ENCODE peak calls at places on chromosomes 16 and 17, in six cellular contexts. G is GM06990; O is fibroblast of lung; B is CD4-positive, alpha-beta T cell; L is AG10803; J is BE2C. K is an unnamed sample.

GRCh38 chr17:8821446-8822105 is 22.4 kb upstream of the MFSD6L start:
- DNase-seq in G (no peak), O (no peak), B (no peak), L (no peak), J (no peak), K (no peak)

GRCh38 chr17:77496401-77496801 is 355.6 kb downstream of the SEC14L1 start:
- DNase-seq in G (peak; percentile 5), O (no peak), B (no peak), L (no peak), J (no peak), K (no peak)

GRCh38 chr16:16075463-16076399 is 126.3 kb downstream of the ABCC1 start:
- DNase-seq in G (no peak), O (peak; percentile 41), B (no peak), L (peak; percentile 89), J (no peak), K (no peak)

GRCh38 chr17:42833771-42834422 is 700 bp downstream of the PSME3 start:
- DNase-seq in G (no peak), O (no peak), B (no peak), L (no peak), J (peak; percentile 49), K (no peak)

GRCh38 chr16:84574191-84574590 is 43.7 kb downstream of the COTL1 start:
- DNase-seq in G (no peak), O (no peak), B (no peak), L (no peak), J (no peak), K (no peak)

GRCh38 chr17:59004338-59005111 is 102.2 kb downstream of the TRIM37 start:
- DNase-seq in G (no peak), O (peak; percentile 33), B (peak; percentile 49), L (peak; percentile 54), J (peak; percentile 63), K (no peak)

GRCh38 chr17:13864551-13864950 is 204.8 kb upstream of the COX10 start:
- DNase-seq in G (no peak), O (peak; percentile 66), B (no peak), L (peak; percentile 71), J (no peak), K (no peak)

GRCh38 chr17:41521574-41522261 is 3.0 kb upstream of the KRT15 start:
- DNase-seq in G (no peak), O (peak; percentile 92), B (no peak), L (peak; percentile 73), J (no peak), K (no peak)

GRCh38 chr16:15034266-15035162 is 21.4 kb downstream of the NTAN1 start:
- DNase-seq in G (no peak), O (no peak), B (no peak), L (peak; percentile 58), J (no peak), K (no peak)

GRCh38 chr16:4915226-4915761 is 21.7 kb downstream of the PPL start:
- DNase-seq in G (no peak), O (peak; percentile 95), B (no peak), L (peak; percentile 89), J (no peak), K (no peak)

GRCh38 chr16:69563605-69564580 is 1.9 kb upstream of the NFAT5 start:
- DNase-seq in G (peak; percentile 73), O (peak; percentile 22), B (no peak), L (no peak), J (peak; percentile 23), K (no peak)

GRCh38 chr16:53159781-53160436 is 105.1 kb downstream of the CHD9 start:
- DNase-seq in G (peak; percentile 20), O (peak; percentile 48), B (no peak), L (peak; percentile 54), J (peak; percentile 15), K (no peak)

GRCh38 chr17:37261286-37261685 is 114.5 kb upstream of the C17orf78 start:
- DNase-seq in G (no peak), O (peak; percentile 80), B (no peak), L (peak; percentile 72), J (no peak), K (no peak)

GRCh38 chr17:37833237-37833859 is 88.5 kb upstream of the HNF1B start:
- DNase-seq in G (peak; percentile 53), O (peak; percentile 13), B (no peak), L (no peak), J (no peak), K (no peak)

GRCh38 chr16:66207139-66207863 is 159.2 kb upstream of the CDH5 start:
- DNase-seq in G (no peak), O (no peak), B (no peak), L (peak; percentile 52), J (no peak), K (no peak)

DNA sequence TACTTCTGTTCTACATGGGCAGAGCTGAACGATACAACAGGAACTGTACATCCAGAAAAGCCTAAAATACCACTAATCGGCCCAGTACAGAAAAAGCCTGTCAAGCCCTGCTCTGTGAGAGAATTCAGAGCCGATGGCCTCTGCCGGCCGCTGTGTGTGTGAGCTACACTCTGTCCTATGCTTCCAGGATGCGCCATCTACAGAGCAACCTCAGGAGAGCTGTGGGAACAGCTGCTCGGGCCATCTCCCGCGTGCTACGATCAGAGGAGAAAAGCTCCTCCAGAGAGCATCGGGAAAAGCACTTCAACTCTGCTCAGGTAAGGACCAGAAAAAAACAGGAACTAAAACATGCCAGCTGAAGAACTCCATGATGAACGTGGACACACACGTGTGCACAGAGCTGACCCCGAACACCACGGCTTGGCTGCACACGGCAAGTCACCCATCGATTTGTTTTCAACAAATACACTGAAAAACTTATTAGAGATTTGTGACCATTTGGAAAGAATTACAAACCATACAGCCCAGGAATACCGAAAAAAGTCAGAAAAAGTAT is 115.9 kb downstream of the ANKRD11 start:
- DNase-seq in G (no peak), O (peak; percentile 38), B (no peak), L (no peak), J (peak; percentile 80), K (peak; percentile 55)
- TF ChIP-seq CTCF in G (no peak), O (no peak), B (no peak), L (no peak), J (peak; percentile 58), K (peak; percentile 51)

DNA sequence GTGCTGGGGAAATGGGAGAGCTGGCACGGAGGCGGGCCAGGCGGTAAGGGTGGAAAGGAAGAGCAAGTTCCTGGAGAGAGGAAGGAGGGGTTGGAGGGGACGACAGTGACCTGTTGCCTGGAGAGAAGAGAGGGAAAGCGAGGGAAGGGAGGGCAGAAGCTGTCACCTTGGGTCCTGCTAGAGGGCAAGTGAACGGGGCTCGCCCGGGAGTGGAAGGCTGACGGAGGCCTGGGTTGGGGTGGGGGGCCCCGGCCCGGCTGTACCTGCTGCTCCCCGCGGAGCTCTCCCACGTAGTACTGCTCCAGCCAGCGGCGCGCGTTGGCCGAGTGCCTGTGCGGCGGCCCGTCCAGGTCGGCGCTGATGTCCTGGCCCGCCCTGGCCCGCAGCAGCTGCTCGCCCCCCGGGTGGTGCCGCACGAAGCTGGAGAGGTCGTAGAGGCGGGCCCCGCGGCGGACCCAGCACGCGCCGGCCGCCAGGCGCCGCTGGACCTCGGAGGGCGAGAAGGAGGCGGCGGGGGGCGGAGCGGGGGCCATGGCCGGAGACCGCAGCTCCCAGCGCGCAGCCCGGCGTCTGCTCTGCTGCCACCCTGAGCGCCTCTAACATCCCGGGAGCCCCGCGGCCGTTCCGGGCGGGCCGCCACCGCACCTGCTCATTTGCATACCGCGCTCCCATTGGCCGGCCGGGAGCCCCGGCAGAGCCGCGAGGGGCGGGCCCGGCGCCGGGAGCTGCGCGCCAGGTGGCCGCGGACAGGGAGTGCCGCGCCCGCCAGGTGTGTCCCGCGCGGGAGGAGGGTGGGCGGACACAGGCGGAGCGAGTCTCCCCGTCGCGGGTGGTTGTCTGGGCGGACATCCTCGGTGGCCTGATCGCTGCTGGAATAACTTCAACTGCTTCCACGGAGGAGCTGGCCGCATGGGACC is at the start of gene FA2H:
- DNase-seq in G (peak; percentile 85), O (peak; percentile 48), B (peak; percentile 55), L (no peak), J (peak; percentile 94), K (no peak)
- TF ChIP-seq CTCF in G (no peak), O (peak; percentile 0), B (no peak), L (no peak), J (peak; percentile 6), K (peak; percentile 76)

DNA sequence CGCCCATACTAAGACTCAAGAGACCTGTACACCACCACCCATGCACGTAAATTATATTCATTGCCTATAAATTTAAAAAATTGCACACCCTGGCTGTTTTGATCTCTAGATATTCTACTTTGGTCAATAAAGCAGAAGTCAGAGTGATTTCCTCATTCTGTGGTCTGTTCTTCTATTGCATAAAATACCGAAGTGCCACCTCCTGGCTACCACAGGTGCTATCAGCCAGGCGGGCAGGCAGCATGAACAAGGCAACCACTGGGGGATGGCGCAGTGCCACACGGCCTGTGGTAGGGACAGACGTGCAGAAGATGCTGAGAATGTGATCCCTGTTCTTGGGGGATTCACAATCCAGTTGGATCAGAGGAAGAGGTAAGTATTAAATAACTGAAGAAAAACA is 122.3 kb downstream of the CDK5R1 start:
- DNase-seq in G (peak; percentile 61), O (peak; percentile 32), B (peak; percentile 69), L (peak; percentile 27), J (peak; percentile 5), K (no peak)
- TF ChIP-seq CTCF in G (peak; percentile 70), O (peak; percentile 8), B (peak; percentile 83), L (no peak), J (no peak), K (peak; percentile 33)

GRCh38 chr17:7636192-7636591 is 6.3 kb downstream of the SHBG start:
- DNase-seq in G (no peak), O (no peak), B (no peak), L (no peak), J (no peak), K (no peak)

GRCh38 chr17:7632492-7632894 is 2.6 kb downstream of the SHBG start:
- DNase-seq in G (no peak), O (peak; percentile 36), B (no peak), L (peak; percentile 61), J (peak; percentile 18), K (no peak)

GRCh38 chr17:7633093-7633492 is 3.2 kb downstream of the SHBG start:
- DNase-seq in G (no peak), O (no peak), B (no peak), L (no peak), J (no peak), K (no peak)

GRCh38 chr17:7631398-7632380 is 1.8 kb downstream of the SHBG start:
- DNase-seq in G (no peak), O (no peak), B (no peak), L (no peak), J (peak; percentile 20), K (no peak)

GRCh38 chr17:7634384-7634783 is 4.4 kb downstream of the SHBG start:
- DNase-seq in G (no peak), O (peak; percentile 28), B (no peak), L (no peak), J (peak; percentile 76), K (no peak)
- TF ChIP-seq CTCF in G (peak; percentile 42), O (peak; percentile 74), B (no peak), L (peak; percentile 54), J (peak; percentile 77), K (peak; percentile 75)

GRCh38 chr17:18026408-18026776 is 12.6 kb downstream of the ATPAF2 start:
- DNase-seq in G (no peak), O (peak; percentile 79), B (no peak), L (peak; percentile 86), J (peak; percentile 64), K (no peak)
- TF ChIP-seq CTCF in G (no peak), O (peak; percentile 2), B (no peak), L (peak; percentile 29), J (no peak), K (no peak)